ENCODE peak calls at places on chromosomes 12 and 14, in five cellular contexts. U is foreskin fibroblast, R is transverse colon, T is cardiac fibroblast, O is astrocyte of the spinal cord. N is an unnamed sample.

GRCh38 chr14:80005561-80005960 is 205.7 kb downstream of the DIO2 start:
- DNase-seq in U (no peak), R (no peak), T (no peak), O (no peak), N (no peak)

GRCh38 chr14:88559852-88560251 is 3.0 kb upstream of the ZC3H14 start:
- DNase-seq in U (peak), R (no peak), T (peak), O (peak), N (peak)

GRCh38 chr12:105013892-105014291 is 27.8 kb downstream of the NOPCHAP1 start:
- DNase-seq in U (peak), R (no peak), T (no peak), O (peak), N (peak)

GRCh38 chr14:69665596-69665995 is 54.2 kb downstream of the SUSD6 start:
- DNase-seq in U (no peak), R (no peak), T (no peak), O (no peak), N (peak)

GRCh38 chr14:93947282-93947681 is 20.1 kb downstream of the FAM181A start:
- DNase-seq in U (no peak), R (no peak), T (no peak), O (no peak), N (no peak)

GRCh38 chr14:92555440-92556111 is 42.0 kb downstream of the RIN3 start:
- DNase-seq in U (no peak), R (no peak), T (no peak), O (no peak), N (no peak)

GRCh38 chr12:132571598-132571997 is 38.8 kb downstream of the LRCOL1 start:
- DNase-seq in U (no peak), R (no peak), T (no peak), O (no peak), N (no peak)

GRCh38 chr12:28114488-28114887 is 75.8 kb upstream of the CCDC91 start:
- DNase-seq in U (peak), R (no peak), T (peak), O (no peak), N (peak)

GRCh38 chr12:114684098-114684869 is at the start of gene TBX3:
- DNase-seq in U (peak), R (peak), T (peak), O (peak), N (peak)

GRCh38 chr14:104091927-104092771 is 6.6 kb downstream of the ASPG start:
- DNase-seq in U (no peak), R (peak), T (no peak), O (no peak), N (no peak)

GRCh38 chr14:72476657-72477499 is 417.0 kb downstream of the DPF3 start:
- DNase-seq in U (peak), R (peak), T (peak), O (peak), N (peak)

GRCh38 chr14:91258021-91258618 is 13.6 kb upstream of the GPR68 start:
- DNase-seq in U (peak), R (peak), T (peak), O (peak), N (no peak)

GRCh38 chr14:63777024-63777423 is 49.2 kb upstream of the SGPP1 start:
- DNase-seq in U (peak), R (no peak), T (peak), O (peak), N (peak)

GRCh38 chr12:41684997-41685396 is 459.7 kb downstream of the GXYLT1 start:
- DNase-seq in U (peak), R (no peak), T (no peak), O (no peak), N (no peak)

GRCh38 chr12:55619352-55620138 is 17.1 kb upstream of the OR10P1 start:
- DNase-seq in U (peak), R (peak), T (peak), O (peak), N (peak)

GRCh38 chr12:47751561-47751960 is 7.1 kb downstream of the RAPGEF3 start:
- DNase-seq in U (no peak), R (no peak), T (no peak), O (no peak), N (no peak)

GRCh38 chr12:28936711-28937110 is 212.4 kb upstream of the FAR2 start:
- DNase-seq in U (no peak), R (no peak), T (no peak), O (no peak), N (no peak)

GRCh38 chr14:23728791-23729190 is 92.6 kb downstream of the DHRS2 start:
- DNase-seq in U (no peak), R (no peak), T (no peak), O (no peak), N (no peak)

GRCh38 chr14:23725528-23725927 is 89.4 kb downstream of the DHRS2 start:
- DNase-seq in U (no peak), R (no peak), T (no peak), O (no peak), N (no peak)

GRCh38 chr14:23729720-23730387 is 93.7 kb downstream of the DHRS2 start:
- DNase-seq in U (no peak), R (no peak), T (no peak), O (no peak), N (no peak)

GRCh38 chr14:23725980-23726746 is 90.0 kb downstream of the DHRS2 start:
- DNase-seq in U (peak), R (no peak), T (peak), O (no peak), N (no peak)

DNA sequence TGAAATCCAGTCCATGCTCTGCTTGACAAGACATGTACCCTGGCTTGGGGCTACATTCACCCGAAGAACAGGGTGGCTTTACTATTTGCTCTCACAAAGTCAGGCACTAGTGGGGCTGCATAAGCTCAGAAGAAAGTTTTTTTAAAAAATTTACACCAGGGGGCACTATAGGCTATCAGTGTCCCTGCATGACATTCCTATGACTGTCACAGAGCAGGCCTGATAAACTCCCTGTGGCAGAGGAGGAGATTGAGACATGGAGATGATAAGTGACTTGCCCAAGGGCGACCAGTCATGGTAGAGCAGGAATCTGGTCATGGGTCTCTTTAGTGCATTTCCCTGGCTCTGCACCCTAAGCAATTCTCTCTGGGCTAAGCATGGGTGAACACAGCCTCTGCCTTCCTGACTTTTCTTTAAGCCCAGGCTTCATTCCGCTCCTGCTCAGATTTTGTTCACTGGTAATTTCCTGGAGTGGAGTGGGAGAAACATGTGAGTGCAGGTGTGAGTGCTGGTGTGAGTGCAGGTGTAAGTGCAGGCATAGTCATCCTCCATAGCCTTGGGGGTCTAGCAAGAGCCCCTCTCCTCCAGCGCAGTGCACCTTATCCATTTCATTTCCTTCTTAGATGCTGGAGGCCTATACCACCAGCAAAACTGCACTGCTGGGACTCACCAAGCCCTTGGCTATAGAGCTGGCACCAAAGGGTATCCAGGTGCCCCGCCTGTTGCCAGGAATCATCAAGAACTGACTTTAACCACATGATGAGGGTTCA is 91.6 kb downstream of the DHRS2 start:
- DNase-seq in U (peak), R (no peak), T (peak), O (peak), N (peak)
- TF ChIP-seq CTCF in U (peak), R (peak), T (peak), O (peak), N (peak)

DNA sequence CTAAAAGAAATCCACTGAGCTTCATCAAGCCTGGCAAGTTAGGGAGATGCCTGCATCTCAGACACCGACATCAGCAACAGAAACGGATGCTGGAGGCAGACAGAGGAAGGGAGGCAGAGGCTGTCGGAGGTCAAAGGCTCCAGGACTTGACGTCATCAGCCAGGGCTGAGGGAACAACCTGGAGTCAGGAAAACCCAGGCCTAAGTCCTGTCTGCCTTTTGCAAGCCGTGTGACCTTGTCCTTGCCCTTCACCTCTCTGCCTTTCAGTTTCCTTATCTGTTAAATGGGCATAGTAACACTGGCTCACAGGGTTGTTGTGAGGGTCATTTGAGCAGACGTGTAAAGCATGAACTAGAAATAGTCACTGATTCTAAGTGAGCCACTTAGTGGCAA is 194.2 kb downstream of the BCL11B start:
- DNase-seq in U (peak), R (no peak), T (no peak), O (no peak), N (no peak)
- TF ChIP-seq CTCF in U (no peak), R (no peak), T (no peak), O (no peak), N (no peak)

DNA sequence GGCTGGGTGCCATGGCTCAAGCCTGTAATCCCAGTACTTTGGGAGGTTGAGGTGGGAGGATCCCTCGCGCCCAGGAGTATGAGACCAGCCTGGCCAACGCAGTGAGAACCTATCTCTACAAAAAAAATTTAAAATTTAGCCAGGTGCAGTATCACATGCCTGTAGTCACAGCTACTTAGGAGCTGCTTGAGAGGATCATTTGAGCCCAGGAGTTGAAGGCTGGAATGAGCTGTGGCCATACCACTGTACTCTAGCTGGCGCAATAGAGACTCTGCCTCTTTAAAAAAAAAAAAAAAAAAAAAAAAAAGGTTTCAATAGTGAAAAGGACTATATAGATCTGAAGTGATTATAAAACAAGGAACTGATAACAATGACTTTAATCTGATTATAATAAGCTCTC is 13.5 kb downstream of the PSMA3 start:
- DNase-seq in U (no peak), R (no peak), T (no peak), O (no peak), N (no peak)
- TF ChIP-seq CTCF in U (no peak), R (no peak), T (no peak), O (no peak), N (peak)

GRCh38 chr12:99647453-99647852 is at the start of gene GARIN6:
- DNase-seq in U (no peak), R (no peak), T (no peak), O (no peak), N (no peak)

GRCh38 chr12:99644629-99645028 is 2.9 kb upstream of the GARIN6 start:
- DNase-seq in U (no peak), R (no peak), T (no peak), O (no peak), N (no peak)

GRCh38 chr12:99648183-99648582 is 630 bp downstream of the GARIN6 start:
- DNase-seq in U (no peak), R (no peak), T (no peak), O (no peak), N (no peak)

GRCh38 chr12:99649551-99649950 is 2.0 kb downstream of the GARIN6 start:
- DNase-seq in U (no peak), R (no peak), T (no peak), O (no peak), N (no peak)
- TF ChIP-seq CTCF in U (no peak), R (no peak), T (no peak), O (no peak), N (no peak)

GRCh38 chr12:1517007-1517406 is 77.4 kb downstream of the FBXL14 start:
- DNase-seq in U (peak), R (no peak), T (peak), O (peak), N (peak)
- TF ChIP-seq CTCF in U (peak), R (no peak), T (peak), O (peak), N (peak)

DNA sequence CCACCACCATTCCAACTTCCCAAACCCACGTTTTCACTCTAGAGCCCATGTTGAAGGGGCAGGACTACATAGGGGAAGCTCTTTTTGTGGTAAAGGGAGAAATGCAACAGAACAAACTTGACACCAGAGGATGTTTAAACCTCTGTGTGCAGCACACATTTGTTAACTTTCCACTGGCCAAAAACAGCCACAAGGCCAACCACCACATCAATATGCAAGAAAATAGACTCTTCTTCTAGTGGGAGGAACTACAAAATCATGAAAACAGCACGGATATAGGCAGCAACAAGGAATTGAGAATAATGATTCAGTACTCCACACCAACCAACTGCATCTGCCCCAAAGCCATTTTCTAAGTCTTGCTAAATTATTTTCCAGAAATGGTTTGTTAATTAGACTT is 66.3 kb upstream of the CEP83 start:
- DNase-seq in U (no peak), R (no peak), T (no peak), O (no peak), N (no peak)
- TF ChIP-seq CTCF in U (no peak), R (no peak), T (no peak), O (no peak), N (no peak)

GRCh38 chr14:78164226-78164853 is 5.8 kb upstream of the NRXN3 start:
- DNase-seq in U (no peak), R (peak), T (no peak), O (no peak), N (no peak)
- TF ChIP-seq CTCF in U (no peak), R (peak), T (peak), O (peak), N (peak)

DNA sequence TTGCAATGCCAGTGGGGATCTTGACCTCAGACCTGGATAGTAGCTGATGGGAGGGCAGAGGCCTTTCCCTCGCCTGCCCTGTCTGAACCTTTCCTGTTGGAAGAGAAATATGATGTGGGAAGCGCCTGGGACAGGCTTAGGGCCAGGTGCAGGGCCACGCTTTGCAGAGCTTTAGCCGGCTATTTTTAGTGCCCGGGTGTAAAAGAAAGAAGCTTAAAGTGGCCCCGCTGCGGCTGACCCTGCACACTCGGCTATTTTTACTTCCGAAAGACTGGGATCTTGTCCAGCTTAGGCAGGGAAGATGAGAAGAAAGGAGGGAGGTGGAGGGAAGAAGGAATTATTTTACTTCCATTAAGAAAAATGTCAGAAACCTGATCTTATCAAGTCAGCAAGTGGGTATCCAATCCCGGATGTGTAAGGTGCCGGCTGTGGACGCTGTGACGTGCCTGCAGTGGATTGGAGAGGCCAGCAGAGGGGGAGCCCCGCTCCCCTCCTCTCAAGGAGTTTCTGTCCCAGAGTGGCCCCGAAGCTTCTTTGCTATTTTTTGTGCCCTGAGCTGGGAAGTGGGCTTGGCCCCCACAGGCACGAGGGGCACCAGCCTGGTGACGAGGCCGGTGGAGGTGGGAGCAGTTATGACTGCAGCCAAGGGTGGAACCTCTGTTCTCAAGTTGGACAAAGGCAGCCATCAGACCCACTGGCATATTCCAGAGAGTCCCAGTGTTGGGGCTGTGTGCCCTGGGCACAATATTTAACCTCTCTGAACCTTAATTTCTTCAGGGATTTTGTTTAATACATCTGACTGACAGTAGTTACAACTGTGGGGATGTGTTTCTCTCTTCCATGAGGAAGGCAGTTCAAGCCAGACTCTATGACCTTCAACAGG is 97.7 kb downstream of the ESRRB start:
- DNase-seq in U (no peak), R (no peak), T (peak), O (peak), N (no peak)
- TF ChIP-seq CTCF in U (no peak), R (no peak), T (no peak), O (peak), N (peak)

DNA sequence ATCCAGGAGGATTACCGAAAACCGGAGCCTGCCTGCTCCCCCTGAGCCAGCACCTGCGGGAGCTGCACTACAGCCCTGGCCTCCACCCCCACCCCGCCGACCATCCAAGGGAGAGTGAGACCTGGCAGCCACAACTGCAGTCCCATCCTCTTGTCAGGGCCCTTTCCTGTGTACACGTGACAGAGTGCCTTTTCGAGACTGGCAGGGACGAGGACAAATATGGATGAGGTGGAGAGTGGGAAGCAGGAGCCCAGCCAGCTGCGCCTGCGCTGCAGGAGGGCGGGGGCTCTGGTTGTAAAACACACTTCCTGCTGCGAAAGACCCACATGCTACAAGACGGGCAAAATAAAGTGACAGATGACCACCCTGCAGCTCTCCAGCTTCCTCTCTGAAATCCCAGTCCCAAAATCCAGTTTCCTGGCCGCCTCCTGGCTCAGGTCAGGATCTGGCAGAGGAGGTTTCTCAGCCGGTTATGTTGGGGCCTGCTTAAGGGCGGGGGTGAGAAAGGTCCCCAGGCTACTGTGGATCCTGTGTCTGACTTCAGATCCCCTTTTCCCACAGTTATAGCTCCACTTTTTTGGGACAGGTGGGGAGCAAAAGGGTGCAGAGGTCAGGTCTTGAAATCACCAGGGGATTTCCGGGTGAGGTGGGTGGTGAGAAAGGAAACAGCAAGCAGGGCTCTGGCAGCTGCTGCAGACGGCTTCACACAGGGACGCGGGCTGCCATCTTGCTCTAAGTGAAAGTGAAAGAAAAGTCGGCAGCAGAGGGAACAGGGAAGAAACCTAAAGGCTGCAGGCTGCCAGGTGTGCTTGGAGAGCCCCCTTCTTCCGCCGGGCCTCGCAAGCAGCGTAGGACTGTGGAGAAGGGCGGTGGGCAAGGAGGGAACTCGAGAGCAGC is at the start of gene TAPBPL:
- DNase-seq in U (peak), R (peak), T (peak), O (peak), N (peak)
- TF ChIP-seq CTCF in U (no peak), R (no peak), T (no peak), O (no peak), N (no peak)

N was measured in HFFc6.